ENCODE peak calls at places on chromosome 17, in eight cellular contexts. U is substantia nigra, C is MCF 10A, N is AML-193, H is astrocyte of the cerebellum, E is H9, Y is heart right ventricle, R is lower lobe of right lung. M is an unnamed sample.

GRCh38 chr17:80295559-80295958 is 34.9 kb downstream of the RNF213 start:
- DNase-seq in U (no peak), C (no peak), N (no peak), H (no peak), E (no peak), Y (no peak), R (no peak), M (no peak)

GRCh38 chr17:9016941-9017552 is 4.3 kb upstream of the NTN1 start:
- DNase-seq in U (no peak), C (no peak), N (no peak), H (no peak), E (no peak), Y (no peak), R (no peak), M (peak)

GRCh38 chr17:82350182-82351030 is 8.6 kb upstream of the TEX19 start:
- DNase-seq in U (no peak), C (peak), N (peak), H (no peak), E (no peak), Y (peak), R (no peak), M (no peak)

GRCh38 chr17:55237826-55238196 is 26.9 kb upstream of the HLF start:
- DNase-seq in U (no peak), C (no peak), N (no peak), H (no peak), E (no peak), Y (no peak), R (no peak), M (no peak)

GRCh38 chr17:16932156-16932555 is 39.8 kb downstream of the TNFRSF13B start:
- DNase-seq in U (no peak), C (no peak), N (no peak), H (no peak), E (no peak), Y (no peak), R (no peak), M (no peak)

GRCh38 chr17:71585540-71585939 is 535.3 kb upstream of the SOX9 start:
- DNase-seq in U (no peak), C (no peak), N (no peak), H (no peak), E (no peak), Y (no peak), R (no peak), M (no peak)

GRCh38 chr17:62703776-62704380 is 76.4 kb downstream of the MRC2 start:
- DNase-seq in U (peak), C (peak), N (peak), H (no peak), E (peak), Y (peak), R (peak), M (peak)

GRCh38 chr17:74919440-74920305 is 3.4 kb downstream of the USH1G start:
- DNase-seq in U (no peak), C (no peak), N (no peak), H (no peak), E (peak), Y (no peak), R (no peak), M (no peak)

GRCh38 chr17:50950002-50950877 is 84.1 kb upstream of the TOB1 start:
- DNase-seq in U (peak), C (peak), N (peak), H (peak), E (peak), Y (peak), R (peak), M (peak)

GRCh38 chr17:8294361-8294760 is 839 bp downstream of the SLC25A35 start:
- DNase-seq in U (no peak), C (no peak), N (no peak), H (no peak), E (no peak), Y (no peak), R (no peak), M (no peak)

GRCh38 chr17:48608921-48609505 is 1.8 kb downstream of the HOXB7 start:
- DNase-seq in U (no peak), C (no peak), N (no peak), H (no peak), E (no peak), Y (no peak), R (no peak), M (no peak)

M was measured in LoVo.